ENCODE peak calls at places on chromosomes 16 and 17, in ten cellular contexts. J is pancreas; U is neural progenitor cell; Z is heart right ventricle; K is CD8-positive, alpha-beta T cell; O is astrocyte; N is cardiac muscle cell; X is GM23338; L is tibial artery; W is breast epithelium. T is an unnamed sample.

GRCh38 chr17:43118679-43119615 is 6.2 kb downstream of the BRCA1 start:
- DNase-seq in N (no peak), L (no peak), J (no peak), O (no peak), W (no peak), K (no peak), U (no peak), Z (no peak), X (no peak), T (no peak)

GRCh38 chr16:72537684-72538083 is 365.7 kb upstream of the PMFBP1 start:
- DNase-seq in O (peak; percentile 71), N (no peak), W (no peak), J (no peak), X (no peak), L (no peak), U (no peak), K (no peak), Z (no peak), T (no peak)

GRCh38 chr16:69812213-69813014 is 50.3 kb downstream of the WWP2 start:
- DNase-seq in X (no peak), K (no peak), Z (no peak), L (no peak), N (no peak), O (no peak), W (no peak), J (no peak), U (no peak), T (no peak)

GRCh38 chr16:57411362-57411976 is 6.9 kb downstream of the CCL17 start:
- DNase-seq in X (no peak), N (no peak), Z (no peak), W (no peak), U (no peak), O (no peak), K (no peak), J (no peak), L (no peak), T (no peak)

GRCh38 chr17:6243186-6243585 is 173.0 kb downstream of the WSCD1 start:
- DNase-seq in O (no peak), K (no peak), X (no peak), U (no peak), Z (no peak), L (no peak), N (no peak), J (no peak), W (no peak), T (no peak)

GRCh38 chr16:81077077-81077940 is at the start of gene C16orf46:
- DNase-seq in L (peak; percentile 99), Z (peak; percentile 98), J (peak; percentile 97), X (peak; percentile 98), W (peak; percentile 99), K (peak; percentile 97), N (peak; percentile 97), O (peak; percentile 91), U (peak; percentile 98), T (no peak)

GRCh38 chr17:15185625-15185991 is 79.5 kb downstream of the PMP22 start:
- DNase-seq in Z (no peak), K (no peak), X (no peak), U (no peak), L (peak; percentile 69), O (peak; percentile 26), W (no peak), N (peak; percentile 51), J (peak; percentile 53), T (no peak)

GRCh38 chr17:79990704-79991103 is 45.0 kb downstream of the TBC1D16 start:
- DNase-seq in L (no peak), U (no peak), J (no peak), W (no peak), X (no peak), Z (no peak), O (no peak), K (no peak), N (no peak), T (no peak)

GRCh38 chr16:31484491-31485171 is 1.7 kb downstream of the SLC5A2 start:
- DNase-seq in N (no peak), J (no peak), U (peak; percentile 27), O (peak; percentile 18), X (peak; percentile 65), Z (no peak), W (no peak), K (no peak), L (no peak), T (no peak)

GRCh38 chr16:57999366-57999970 is 1.0 kb downstream of the ZNF319 start:
- DNase-seq in L (no peak), X (no peak), K (peak; percentile 30), O (peak; percentile 27), J (no peak), N (no peak), W (no peak), U (peak; percentile 36), Z (no peak), T (no peak)

DNA sequence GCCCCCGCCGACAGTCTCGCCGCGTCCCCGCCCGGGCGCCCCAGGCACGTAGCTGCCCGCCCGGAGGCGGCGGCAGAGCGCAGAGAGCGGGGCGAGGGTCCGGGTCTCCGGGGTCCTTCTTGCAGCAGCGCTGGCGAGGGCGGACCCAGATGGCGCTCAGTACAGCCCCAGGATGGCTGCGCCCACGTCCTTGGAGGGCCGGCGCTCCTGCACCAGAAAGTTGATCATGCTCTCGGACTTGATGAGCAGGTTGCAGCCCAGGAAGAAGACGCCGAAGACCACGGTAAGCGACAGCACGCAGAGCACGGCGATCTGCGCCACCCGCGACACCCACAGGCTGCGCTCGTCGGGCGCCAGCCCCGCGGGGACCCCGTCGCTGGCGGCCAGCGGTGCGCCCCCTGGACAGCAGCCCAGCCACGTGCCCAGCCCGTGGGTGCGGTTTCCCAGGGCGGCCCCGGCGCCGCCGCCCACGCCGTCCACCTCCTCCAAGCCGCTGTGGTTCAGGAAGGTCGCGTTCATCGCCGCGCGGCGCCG is 497 bp downstream of the RPRML start:
- DNase-seq in K (no peak), O (no peak), J (no peak), L (no peak), U (peak; percentile 60), X (peak; percentile 46), Z (no peak), W (no peak), N (peak; percentile 31), T (no peak)
- TF ChIP-seq CTCF in K (no peak), O (no peak), J (no peak), L (no peak), U (no peak), X (no peak), Z (no peak), W (no peak), N (no peak), T (no peak)

DNA sequence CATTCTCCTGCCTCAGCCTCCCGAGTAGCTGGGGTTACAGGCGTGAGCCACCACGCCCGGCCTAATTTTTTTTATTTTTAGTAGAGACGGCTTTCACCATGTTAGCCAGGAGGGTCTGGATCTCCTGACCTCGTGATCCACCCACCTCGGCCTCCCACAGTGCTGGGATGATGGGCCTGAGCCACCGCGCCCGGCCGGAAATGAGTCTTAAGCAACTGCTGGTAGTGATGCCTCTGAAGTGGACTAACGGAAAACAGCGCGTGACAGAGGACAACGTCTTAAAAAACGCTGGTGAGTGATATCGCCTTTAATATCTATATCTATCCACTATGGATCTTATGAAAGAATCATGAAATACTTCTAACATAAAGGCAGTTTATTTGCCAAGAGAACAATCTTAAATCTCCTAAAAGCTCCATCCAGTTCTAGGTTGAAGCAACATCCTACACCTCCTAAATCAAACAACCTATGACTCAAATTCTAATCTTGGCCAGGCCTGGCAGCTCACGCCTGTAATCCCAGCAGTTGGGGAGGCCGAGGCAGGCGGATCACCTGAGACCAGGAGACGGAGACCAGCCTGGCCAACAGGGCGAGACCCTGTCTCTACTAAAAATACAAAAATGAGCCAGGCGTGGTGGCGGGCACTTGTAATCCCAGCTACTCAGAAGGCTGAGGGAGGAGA is 69.8 kb downstream of the NXN start:
- DNase-seq in O (no peak), U (no peak), Z (no peak), K (no peak), X (no peak), N (no peak), J (no peak), L (no peak), W (no peak), T (no peak)
- H3K4me1 ChIP-seq in O (peaks cover 16% of the 10 kb centered on the region), U (peaks cover 11% of the 10 kb centered on the region), Z (peaks cover 2% of the 10 kb centered on the region), K (no peaks in the 10 kb centered on the region), X (peaks cover 34% of the 10 kb centered on the region), N (peaks cover 22% of the 10 kb centered on the region), J (no peaks in the 10 kb centered on the region), L (peaks cover 1% of the 10 kb centered on the region), W (no peaks in the 10 kb centered on the region), T (peaks cover 40% of the 10 kb centered on the region)

GRCh38 chr17:37489197-37490001 is at the start of gene DUSP14:
- DNase-seq in J (peak; percentile 75), Z (peak; percentile 86), W (peak; percentile 74), X (peak; percentile 86), L (peak; percentile 89), N (peak; percentile 92), K (peak; percentile 83), O (peak; percentile 57), U (peak; percentile 94), T (no peak)
- TF ChIP-seq CTCF in J (no peak), Z (no peak), W (no peak), X (no peak), L (no peak), N (no peak), K (no peak), O (no peak), U (peak; percentile 14), T (no peak)

GRCh38 chr17:19270951-19271611 is 33.9 kb downstream of the EPN2 start:
- DNase-seq in U (no peak), O (no peak), L (no peak), Z (peak; percentile 50), W (no peak), X (no peak), K (no peak), N (no peak), J (no peak), T (no peak)
- H3K4me1 ChIP-seq in U (peaks cover 26% of the 10 kb centered on the region), O (no peaks in the 10 kb centered on the region), L (peaks cover 77% of the 10 kb centered on the region), Z (peaks cover 70% of the 10 kb centered on the region), W (peaks cover 4% of the 10 kb centered on the region), X (peaks cover 5% of the 10 kb centered on the region), K (no peaks in the 10 kb centered on the region), N (peaks cover 29% of the 10 kb centered on the region), J (peaks cover 12% of the 10 kb centered on the region), T (no peaks in the 10 kb centered on the region)

DNA sequence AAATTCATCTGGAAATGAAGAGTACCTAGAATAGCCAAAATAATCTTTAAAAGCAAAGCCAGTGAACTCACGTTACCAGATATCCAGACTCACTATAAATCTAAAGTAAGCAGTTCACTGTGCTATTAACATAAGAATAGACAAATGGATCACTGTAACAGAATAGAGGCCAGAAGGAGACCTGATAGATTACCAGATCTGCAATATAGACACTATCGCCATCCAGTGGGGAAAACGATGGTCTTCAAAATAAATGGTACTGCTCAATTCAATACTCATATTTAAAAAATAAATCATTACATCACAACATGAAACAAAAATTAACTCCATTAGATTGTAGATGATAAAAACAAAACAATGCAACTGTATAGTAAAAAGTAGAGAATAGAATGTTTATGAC is 158.6 kb upstream of the CDH8 start:
- DNase-seq in L (no peak), W (no peak), K (no peak), O (no peak), N (no peak), X (peak; percentile 45), U (no peak), Z (no peak), J (no peak), T (no peak)
- TF ChIP-seq CTCF in L (no peak), W (no peak), K (no peak), O (peak; percentile 18), N (no peak), X (peak; percentile 58), U (peak; percentile 40), Z (no peak), J (no peak), T (no peak)